ENCODE peak calls at places on chromosomes 6 and 20, in four cellular contexts. One of them, this sample, is unnamed.

GRCh38 chr20:25308671-25309394 is 60.9 kb downstream of the PYGB start:
- DNase-seq in OCI-LY7: no peak
- DNase-seq in osteoblast: peak
- DNase-seq in HCT116: peak
- DNase-seq in this sample: no peak

GRCh38 chr6:130453230-130453629 is 87.4 kb downstream of the TMEM200A start:
- DNase-seq in OCI-LY7: no peak
- DNase-seq in osteoblast: peak
- DNase-seq in HCT116: no peak
- DNase-seq in this sample: no peak

GRCh38 chr6:90374201-90374600 is 77.6 kb upstream of the BACH2 start:
- DNase-seq in OCI-LY7: peak
- DNase-seq in osteoblast: no peak
- DNase-seq in HCT116: no peak
- DNase-seq in this sample: no peak

GRCh38 chr20:9999660-10000059 is 35.1 kb upstream of the ANKEF1 start:
- DNase-seq in OCI-LY7: peak
- DNase-seq in osteoblast: no peak
- DNase-seq in HCT116: no peak
- DNase-seq in this sample: no peak

GRCh38 chr6:159170999-159171712 is 2.0 kb downstream of the FNDC1 start:
- DNase-seq in OCI-LY7: no peak
- DNase-seq in osteoblast: peak
- DNase-seq in HCT116: no peak
- DNase-seq in this sample: peak

GRCh38 chr6:53906103-53906502 is 111.3 kb downstream of the LRRC1 start:
- DNase-seq in OCI-LY7: no peak
- DNase-seq in osteoblast: no peak
- DNase-seq in HCT116: no peak
- DNase-seq in this sample: no peak

GRCh38 chr6:105755885-105756284 is 330.3 kb upstream of the PRDM1 start:
- DNase-seq in OCI-LY7: no peak
- DNase-seq in osteoblast: no peak
- DNase-seq in HCT116: no peak
- DNase-seq in this sample: no peak

GRCh38 chr6:34657307-34657978 is 39.1 kb downstream of the ILRUN start:
- DNase-seq in OCI-LY7: peak
- DNase-seq in osteoblast: peak
- DNase-seq in HCT116: no peak
- DNase-seq in this sample: no peak

GRCh38 chr20:3563548-3564177 is 92.8 kb downstream of the ATRN start:
- DNase-seq in OCI-LY7: peak
- DNase-seq in osteoblast: peak
- DNase-seq in HCT116: peak
- DNase-seq in this sample: peak

GRCh38 chr20:53517146-53517545 is 76.5 kb downstream of the ZNF217 start:
- DNase-seq in OCI-LY7: no peak
- DNase-seq in osteoblast: no peak
- DNase-seq in HCT116: no peak
- DNase-seq in this sample: no peak

GRCh38 chr20:48637461-48637860 is 190.3 kb downstream of the PREX1 start:
- DNase-seq in OCI-LY7: no peak
- DNase-seq in osteoblast: no peak
- DNase-seq in HCT116: no peak
- DNase-seq in this sample: no peak

GRCh38 chr20:45343867-45344721 is 4.1 kb downstream of the SDC4 start:
- DNase-seq in OCI-LY7: no peak
- DNase-seq in osteoblast: peak
- DNase-seq in HCT116: peak
- DNase-seq in this sample: no peak

GRCh38 chr6:72552938-72553337 is 68.9 kb upstream of the KCNQ5 start:
- DNase-seq in OCI-LY7: no peak
- DNase-seq in osteoblast: no peak
- DNase-seq in HCT116: no peak
- DNase-seq in this sample: no peak

GRCh38 chr6:137846772-137847313 is 20.2 kb upstream of the TNFAIP3 start:
- DNase-seq in OCI-LY7: no peak
- DNase-seq in osteoblast: no peak
- DNase-seq in HCT116: no peak
- DNase-seq in this sample: no peak

GRCh38 chr6:127854009-127854408 is 46.8 kb downstream of the THEMIS start:
- DNase-seq in OCI-LY7: no peak
- DNase-seq in osteoblast: no peak
- DNase-seq in HCT116: no peak
- DNase-seq in this sample: no peak

GRCh38 chr6:167800549-167800948 is 26.2 kb upstream of the AFDN start:
- DNase-seq in OCI-LY7: no peak
- DNase-seq in osteoblast: peak
- DNase-seq in HCT116: no peak
- DNase-seq in this sample: no peak

GRCh38 chr6:135424385-135424784 is 73.2 kb downstream of the AHI1 start:
- DNase-seq in OCI-LY7: no peak
- DNase-seq in osteoblast: no peak
- DNase-seq in HCT116: no peak
- DNase-seq in this sample: no peak

GRCh38 chr6:36826520-36827227 is 12.6 kb downstream of the CPNE5 start:
- DNase-seq in OCI-LY7: no peak
- DNase-seq in osteoblast: peak
- DNase-seq in HCT116: no peak
- DNase-seq in this sample: no peak

GRCh38 chr20:34415079-34415478 is 52.0 kb downstream of the ITCH start:
- DNase-seq in OCI-LY7: peak
- DNase-seq in osteoblast: peak
- DNase-seq in HCT116: no peak
- DNase-seq in this sample: no peak

GRCh38 chr6:87968435-87969278 is 79.0 kb upstream of the SPACA1 start:
- DNase-seq in OCI-LY7: peak
- DNase-seq in osteoblast: no peak
- DNase-seq in HCT116: no peak
- DNase-seq in this sample: peak

GRCh38 chr6:110542311-110543024 is 66.1 kb upstream of the SLC22A16 start:
- DNase-seq in OCI-LY7: no peak
- DNase-seq in osteoblast: no peak
- DNase-seq in HCT116: no peak
- DNase-seq in this sample: no peak

GRCh38 chr20:34708621-34709043 is 4.5 kb downstream of the TP53INP2 start:
- DNase-seq in OCI-LY7: peak
- DNase-seq in osteoblast: peak
- DNase-seq in HCT116: no peak
- DNase-seq in this sample: peak

GRCh38 chr6:29019629-29020028 is 14.5 kb upstream of the ZNF311 start:
- DNase-seq in OCI-LY7: no peak
- DNase-seq in osteoblast: no peak
- DNase-seq in HCT116: no peak
- DNase-seq in this sample: no peak

GRCh38 chr6:4931530-4932505 is 72.0 kb downstream of the RPP40 start:
- DNase-seq in OCI-LY7: no peak
- DNase-seq in osteoblast: no peak
- DNase-seq in HCT116: no peak
- DNase-seq in this sample: peak

GRCh38 chr6:135871296-135871695 is 19.8 kb downstream of the PDE7B start:
- DNase-seq in OCI-LY7: no peak
- DNase-seq in osteoblast: no peak
- DNase-seq in HCT116: no peak
- DNase-seq in this sample: no peak

GRCh38 chr20:53034899-53035298 is 62.7 kb downstream of the TSHZ2 start:
- DNase-seq in OCI-LY7: peak
- DNase-seq in osteoblast: no peak
- DNase-seq in HCT116: no peak
- DNase-seq in this sample: peak

GRCh38 chr6:52726741-52727535 is 36.3 kb downstream of the GSTA2 start:
- DNase-seq in OCI-LY7: no peak
- DNase-seq in osteoblast: no peak
- DNase-seq in HCT116: no peak
- DNase-seq in this sample: peak
- H2AFZ ChIP-seq in OCI-LY7: peak
- H2AFZ ChIP-seq in osteoblast: no peak
- H2AFZ ChIP-seq in HCT116: no peak
- H2AFZ ChIP-seq in this sample: peak

GRCh38 chr20:38730989-38731737 is 6.9 kb downstream of the SLC32A1 start:
- DNase-seq in OCI-LY7: peak
- DNase-seq in osteoblast: peak
- DNase-seq in HCT116: peak
- DNase-seq in this sample: peak
- H2AFZ ChIP-seq in OCI-LY7: peak
- H2AFZ ChIP-seq in osteoblast: peak
- H2AFZ ChIP-seq in HCT116: peak
- H2AFZ ChIP-seq in this sample: peak

DNA sequence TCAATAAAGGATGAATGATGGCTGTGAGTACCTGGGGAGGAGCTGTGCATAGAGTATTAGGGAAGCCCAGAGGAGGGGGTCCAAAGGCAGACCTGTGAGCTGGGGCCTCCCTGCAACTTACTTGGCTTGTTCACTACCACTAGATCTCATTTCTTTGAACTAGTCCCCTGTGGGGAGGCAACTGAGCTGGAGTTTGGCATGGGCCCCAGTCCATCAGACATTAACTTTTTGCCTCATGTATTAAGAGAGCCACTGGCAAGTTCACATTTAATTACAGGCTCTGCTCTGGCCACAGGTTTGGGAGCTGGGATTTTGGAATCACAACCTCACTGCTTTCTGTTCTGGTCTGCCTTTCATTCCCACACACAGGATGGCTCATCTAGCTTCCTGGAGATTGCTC is 254.1 kb downstream of the PRL start:
- DNase-seq in OCI-LY7: no peak
- DNase-seq in osteoblast: no peak
- DNase-seq in HCT116: no peak
- DNase-seq in this sample: no peak
- H2AFZ ChIP-seq in OCI-LY7: no peak
- H2AFZ ChIP-seq in osteoblast: peak
- H2AFZ ChIP-seq in HCT116: no peak
- H2AFZ ChIP-seq in this sample: no peak

GRCh38 chr6:31680841-31681671 is at the start of gene LY6G5C:
- DNase-seq in OCI-LY7: peak
- DNase-seq in osteoblast: peak
- DNase-seq in HCT116: peak
- DNase-seq in this sample: peak
- H2AFZ ChIP-seq in OCI-LY7: peak
- H2AFZ ChIP-seq in osteoblast: peak
- H2AFZ ChIP-seq in HCT116: peak
- H2AFZ ChIP-seq in this sample: peak

DNA sequence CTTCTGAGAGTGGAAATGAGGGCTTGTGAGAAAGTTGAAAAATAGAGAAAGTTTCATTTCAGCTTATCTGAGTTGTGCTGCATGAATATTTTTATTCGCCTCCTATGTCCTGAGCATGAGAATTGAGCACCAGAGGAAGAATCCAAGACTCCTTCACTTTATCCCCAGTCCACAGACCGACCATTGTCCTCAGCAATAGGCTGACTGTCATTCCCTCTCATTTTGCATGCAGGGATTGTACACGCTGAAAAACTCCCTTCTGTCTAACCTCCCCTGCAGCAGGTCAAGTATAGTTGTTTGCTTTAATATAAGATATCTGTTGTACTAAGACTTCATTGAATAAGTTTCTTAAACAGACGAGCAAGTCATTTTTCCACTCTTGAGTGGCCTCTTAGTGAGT is 437.6 kb downstream of the PRKN start:
- DNase-seq in OCI-LY7: no peak
- DNase-seq in osteoblast: peak
- DNase-seq in HCT116: no peak
- DNase-seq in this sample: no peak
- H2AFZ ChIP-seq in OCI-LY7: no peak
- H2AFZ ChIP-seq in osteoblast: no peak
- H2AFZ ChIP-seq in HCT116: no peak
- H2AFZ ChIP-seq in this sample: no peak

DNA sequence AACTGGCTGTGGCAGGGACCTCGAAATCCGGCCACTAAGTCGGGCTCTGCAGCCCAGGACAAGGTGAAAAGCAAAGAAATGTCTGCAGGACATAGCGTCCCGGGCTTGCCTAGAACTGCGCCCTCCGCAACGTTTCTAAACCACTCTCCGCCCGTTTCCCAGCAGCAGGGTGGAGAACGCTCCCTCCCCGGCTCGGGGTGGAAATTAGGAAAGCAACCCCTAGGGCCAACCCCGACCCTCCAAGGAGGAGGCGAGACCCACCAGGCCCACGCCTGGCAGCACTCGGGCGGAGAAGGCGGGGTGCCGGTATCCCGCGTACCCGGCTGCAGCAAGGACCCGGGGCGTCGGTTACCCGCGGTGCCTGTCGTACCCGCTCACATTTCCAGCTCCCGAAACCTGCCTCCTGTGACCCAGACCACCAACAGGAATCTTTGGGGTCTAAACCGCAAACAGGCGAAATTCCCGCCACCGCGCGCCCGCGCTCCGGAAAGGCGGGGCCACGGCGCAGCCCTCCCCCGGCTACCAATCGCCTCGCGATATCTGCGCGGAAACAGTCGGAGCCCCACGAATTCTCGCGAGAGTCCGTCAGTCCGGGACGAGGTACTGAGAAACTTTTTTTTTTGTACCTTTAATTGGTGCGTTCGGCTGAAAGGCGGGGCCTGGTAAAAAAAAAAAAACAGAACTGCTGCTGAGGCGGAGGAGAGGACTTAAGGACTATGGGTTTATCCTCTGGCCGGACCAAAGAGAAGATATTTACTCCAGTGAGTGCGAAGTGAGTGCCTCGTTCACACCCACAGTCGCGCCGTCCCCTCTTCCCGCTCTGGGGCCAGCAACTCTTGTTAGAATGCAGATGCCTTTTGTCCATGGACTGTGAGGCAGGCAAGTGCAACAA is at the start of gene MMS22L:
- DNase-seq in OCI-LY7: peak
- DNase-seq in osteoblast: peak
- DNase-seq in HCT116: peak
- DNase-seq in this sample: peak
- H2AFZ ChIP-seq in OCI-LY7: peak
- H2AFZ ChIP-seq in osteoblast: peak
- H2AFZ ChIP-seq in HCT116: peak
- H2AFZ ChIP-seq in this sample: peak

This sample was measured in neural progenitor cell.